ENCODE peak calls at places on chromosomes 16 and 17, in five cellular contexts. One of them, this sample, is unnamed.

GRCh38 chr16:29116980-29117379 is 132.1 kb downstream of the LAT start:
- DNase-seq in heart right ventricle: no peak
- DNase-seq in hepatocyte: no peak
- DNase-seq in osteoblast: no peak
- DNase-seq in cardiac muscle cell: no peak
- DNase-seq in this sample: no peak

GRCh38 chr17:42076797-42077559 is 21.3 kb downstream of the ZNF385C start:
- DNase-seq in heart right ventricle: no peak
- DNase-seq in hepatocyte: no peak
- DNase-seq in osteoblast: peak; percentile 77
- DNase-seq in cardiac muscle cell: no peak
- DNase-seq in this sample: no peak

GRCh38 chr17:8079291-8080207 is 8.0 kb downstream of the ALOX12B start:
- DNase-seq in heart right ventricle: peak; percentile 67
- DNase-seq in hepatocyte: peak; percentile 87
- DNase-seq in osteoblast: peak; percentile 98
- DNase-seq in cardiac muscle cell: peak; percentile 81
- DNase-seq in this sample: peak; percentile 62

GRCh38 chr16:21060027-21060510 is 90.6 kb downstream of the DNAH3 start:
- DNase-seq in heart right ventricle: no peak
- DNase-seq in hepatocyte: no peak
- DNase-seq in osteoblast: no peak
- DNase-seq in cardiac muscle cell: no peak
- DNase-seq in this sample: no peak

GRCh38 chr17:14781123-14781522 is 480.2 kb downstream of the HS3ST3B1 start:
- DNase-seq in heart right ventricle: no peak
- DNase-seq in hepatocyte: no peak
- DNase-seq in osteoblast: no peak
- DNase-seq in cardiac muscle cell: no peak
- DNase-seq in this sample: no peak

GRCh38 chr17:63434951-63435571 is 11.0 kb downstream of the CYB561 start:
- DNase-seq in heart right ventricle: peak; percentile 83
- DNase-seq in hepatocyte: no peak
- DNase-seq in osteoblast: peak; percentile 97
- DNase-seq in cardiac muscle cell: no peak
- DNase-seq in this sample: no peak

GRCh38 chr17:2705263-2705662 is 6.3 kb downstream of the CLUH start:
- DNase-seq in heart right ventricle: no peak
- DNase-seq in hepatocyte: peak; percentile 72
- DNase-seq in osteoblast: peak; percentile 99
- DNase-seq in cardiac muscle cell: no peak
- DNase-seq in this sample: peak; percentile 70

GRCh38 chr16:19046062-19046461 is 21.4 kb upstream of the COQ7 start:
- DNase-seq in heart right ventricle: no peak
- DNase-seq in hepatocyte: no peak
- DNase-seq in osteoblast: no peak
- DNase-seq in cardiac muscle cell: no peak
- DNase-seq in this sample: no peak

GRCh38 chr16:87056551-87056950 is 260.6 kb downstream of the C16orf95 start:
- DNase-seq in heart right ventricle: no peak
- DNase-seq in hepatocyte: no peak
- DNase-seq in osteoblast: peak; percentile 82
- DNase-seq in cardiac muscle cell: no peak
- DNase-seq in this sample: no peak

GRCh38 chr16:19840524-19841110 is 44.0 kb downstream of the GPRC5B start:
- DNase-seq in heart right ventricle: peak; percentile 68
- DNase-seq in hepatocyte: no peak
- DNase-seq in osteoblast: no peak
- DNase-seq in cardiac muscle cell: peak; percentile 74
- DNase-seq in this sample: no peak

GRCh38 chr17:18000044-18000443 is 27.4 kb downstream of the DRC3 start:
- DNase-seq in heart right ventricle: no peak
- DNase-seq in hepatocyte: no peak
- DNase-seq in osteoblast: no peak
- DNase-seq in cardiac muscle cell: no peak
- DNase-seq in this sample: no peak

GRCh38 chr16:86257546-86257945 is 252.8 kb upstream of the FOXF1 start:
- DNase-seq in heart right ventricle: no peak
- DNase-seq in hepatocyte: no peak
- DNase-seq in osteoblast: no peak
- DNase-seq in cardiac muscle cell: no peak
- DNase-seq in this sample: peak; percentile 93

GRCh38 chr16:77584205-77584859 is 138.0 kb upstream of the NUDT7 start:
- DNase-seq in heart right ventricle: peak; percentile 35
- DNase-seq in hepatocyte: peak; percentile 74
- DNase-seq in osteoblast: peak; percentile 90
- DNase-seq in cardiac muscle cell: peak; percentile 59
- DNase-seq in this sample: peak; percentile 40

GRCh38 chr17:73645050-73645871 is 1.0 kb upstream of the SDK2 start:
- DNase-seq in heart right ventricle: peak; percentile 31
- DNase-seq in hepatocyte: peak; percentile 79
- DNase-seq in osteoblast: peak; percentile 89
- DNase-seq in cardiac muscle cell: peak; percentile 92
- DNase-seq in this sample: no peak

GRCh38 chr16:52592778-52593177 is 45.8 kb upstream of the TOX3 start:
- DNase-seq in heart right ventricle: no peak
- DNase-seq in hepatocyte: no peak
- DNase-seq in osteoblast: peak; percentile 19
- DNase-seq in cardiac muscle cell: no peak
- DNase-seq in this sample: no peak

GRCh38 chr17:82105882-82106696 is 8.1 kb upstream of the FASN start:
- DNase-seq in heart right ventricle: peak; percentile 35
- DNase-seq in hepatocyte: peak; percentile 83
- DNase-seq in osteoblast: peak; percentile 91
- DNase-seq in cardiac muscle cell: peak; percentile 73
- DNase-seq in this sample: no peak

GRCh38 chr17:16947470-16947869 is 24.4 kb downstream of the TNFRSF13B start:
- DNase-seq in heart right ventricle: no peak
- DNase-seq in hepatocyte: no peak
- DNase-seq in osteoblast: no peak
- DNase-seq in cardiac muscle cell: no peak
- DNase-seq in this sample: no peak

GRCh38 chr17:19415806-19416775 is 5.1 kb downstream of the RNF112 start:
- DNase-seq in heart right ventricle: no peak
- DNase-seq in hepatocyte: no peak
- DNase-seq in osteoblast: peak; percentile 42
- DNase-seq in cardiac muscle cell: no peak
- DNase-seq in this sample: no peak

GRCh38 chr17:19415311-19415710 is 4.3 kb downstream of the RNF112 start:
- DNase-seq in heart right ventricle: no peak
- DNase-seq in hepatocyte: no peak
- DNase-seq in osteoblast: no peak
- DNase-seq in cardiac muscle cell: no peak
- DNase-seq in this sample: no peak

GRCh38 chr17:19414396-19415280 is 3.6 kb downstream of the RNF112 start:
- DNase-seq in heart right ventricle: no peak
- DNase-seq in hepatocyte: no peak
- DNase-seq in osteoblast: peak; percentile 58
- DNase-seq in cardiac muscle cell: no peak
- DNase-seq in this sample: no peak

GRCh38 chr17:19418312-19418992 is 7.4 kb downstream of the RNF112 start:
- DNase-seq in heart right ventricle: no peak
- DNase-seq in hepatocyte: peak; percentile 60
- DNase-seq in osteoblast: peak; percentile 84
- DNase-seq in cardiac muscle cell: no peak
- DNase-seq in this sample: no peak

DNA sequence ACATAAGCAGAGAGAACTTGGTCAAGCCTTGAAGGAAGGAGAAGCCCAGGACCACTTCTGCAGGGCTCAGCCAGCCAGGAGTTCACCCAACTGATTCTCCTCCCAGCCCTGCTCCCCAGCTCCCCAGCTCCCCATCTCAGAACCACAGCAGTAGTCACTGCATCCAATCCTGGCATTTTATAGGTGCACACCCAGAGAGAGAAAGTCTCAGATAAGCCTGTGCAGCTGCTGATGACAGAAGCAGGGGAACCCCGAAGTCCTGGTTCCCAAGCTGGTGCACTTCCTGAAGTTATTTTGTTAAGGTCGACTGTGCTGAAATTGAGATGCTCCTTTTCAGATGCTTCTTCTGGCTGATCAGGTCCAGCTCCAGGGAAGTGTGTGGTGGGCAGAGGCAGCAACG is 6.6 kb downstream of the RNF112 start:
- DNase-seq in heart right ventricle: no peak
- DNase-seq in hepatocyte: no peak
- DNase-seq in osteoblast: peak; percentile 31
- DNase-seq in cardiac muscle cell: no peak
- DNase-seq in this sample: no peak
- H3K27ac ChIP-seq in heart right ventricle: no peak overlapping the region
- H3K27ac ChIP-seq in hepatocyte: peak overlapping the region; percentile 70
- H3K27ac ChIP-seq in osteoblast: no peak overlapping the region
- H3K27ac ChIP-seq in cardiac muscle cell: no peak overlapping the region
- H3K27ac ChIP-seq in this sample: no peak overlapping the region

GRCh38 chr17:50139185-50139783 is 9.3 kb upstream of the SAMD14 start:
- DNase-seq in heart right ventricle: no peak
- DNase-seq in hepatocyte: no peak
- DNase-seq in osteoblast: peak; percentile 38
- DNase-seq in cardiac muscle cell: no peak
- DNase-seq in this sample: no peak

GRCh38 chr17:50141750-50142119 is 8.7 kb downstream of the PPP1R9B start:
- DNase-seq in heart right ventricle: no peak
- DNase-seq in hepatocyte: no peak
- DNase-seq in osteoblast: peak; percentile 52
- DNase-seq in cardiac muscle cell: no peak
- DNase-seq in this sample: no peak

GRCh38 chr17:50139950-50140885 is 10.3 kb upstream of the SAMD14 start:
- DNase-seq in heart right ventricle: peak; percentile 82
- DNase-seq in hepatocyte: peak; percentile 82
- DNase-seq in osteoblast: peak; percentile 100
- DNase-seq in cardiac muscle cell: peak; percentile 70
- DNase-seq in this sample: peak; percentile 88

GRCh38 chr17:50143461-50144176 is 6.9 kb downstream of the PPP1R9B start:
- DNase-seq in heart right ventricle: no peak
- DNase-seq in hepatocyte: no peak
- DNase-seq in osteoblast: peak; percentile 75
- DNase-seq in cardiac muscle cell: no peak
- DNase-seq in this sample: no peak

GRCh38 chr17:50141026-50141749 is 9.3 kb downstream of the PPP1R9B start:
- DNase-seq in heart right ventricle: no peak
- DNase-seq in hepatocyte: no peak
- DNase-seq in osteoblast: peak; percentile 41
- DNase-seq in cardiac muscle cell: no peak
- DNase-seq in this sample: no peak
- H3K4me1 ChIP-seq in heart right ventricle: peaks cover 21% of the 10 kb centered on the region
- H3K4me1 ChIP-seq in hepatocyte: peaks cover 5% of the 10 kb centered on the region
- H3K4me1 ChIP-seq in osteoblast: peaks cover 4% of the 10 kb centered on the region
- H3K4me1 ChIP-seq in cardiac muscle cell: no peaks in the 10 kb centered on the region
- H3K4me1 ChIP-seq in this sample: no peaks in the 10 kb centered on the region

GRCh38 chr17:1571362-1571746 is 8.8 kb upstream of the PITPNA start:
- DNase-seq in heart right ventricle: no peak
- DNase-seq in hepatocyte: peak; percentile 6
- DNase-seq in osteoblast: no peak
- DNase-seq in cardiac muscle cell: no peak
- DNase-seq in this sample: no peak

GRCh38 chr17:1565860-1566259 is 3.3 kb upstream of the PITPNA start:
- DNase-seq in heart right ventricle: no peak
- DNase-seq in hepatocyte: no peak
- DNase-seq in osteoblast: no peak
- DNase-seq in cardiac muscle cell: no peak
- DNase-seq in this sample: no peak

GRCh38 chr17:1563786-1564613 is 1.4 kb upstream of the PITPNA start:
- DNase-seq in heart right ventricle: no peak
- DNase-seq in hepatocyte: peak; percentile 30
- DNase-seq in osteoblast: peak; percentile 78
- DNase-seq in cardiac muscle cell: no peak
- DNase-seq in this sample: no peak

GRCh38 chr17:1573932-1574696 is 11.5 kb upstream of the PITPNA start:
- DNase-seq in heart right ventricle: peak; percentile 85
- DNase-seq in hepatocyte: peak; percentile 94
- DNase-seq in osteoblast: peak; percentile 99
- DNase-seq in cardiac muscle cell: peak; percentile 93
- DNase-seq in this sample: peak; percentile 59

GRCh38 chr17:1568950-1569810 is 6.6 kb upstream of the PITPNA start:
- DNase-seq in heart right ventricle: no peak
- DNase-seq in hepatocyte: no peak
- DNase-seq in osteoblast: peak; percentile 62
- DNase-seq in cardiac muscle cell: no peak
- DNase-seq in this sample: no peak
- H3K27ac ChIP-seq in heart right ventricle: no peak overlapping the region
- H3K27ac ChIP-seq in hepatocyte: no peak overlapping the region
- H3K27ac ChIP-seq in osteoblast: no peak overlapping the region
- H3K27ac ChIP-seq in cardiac muscle cell: no peak overlapping the region
- H3K27ac ChIP-seq in this sample: no peak overlapping the region

GRCh38 chr17:76737676-76738467 is at the start of gene MFSD11:
- DNase-seq in heart right ventricle: peak; percentile 92
- DNase-seq in hepatocyte: peak; percentile 98
- DNase-seq in osteoblast: peak; percentile 96
- DNase-seq in cardiac muscle cell: peak; percentile 97
- DNase-seq in this sample: peak; percentile 97
- H3K4me1 ChIP-seq in heart right ventricle: peaks cover 11% of the 10 kb centered on the region
- H3K4me1 ChIP-seq in hepatocyte: peaks cover 28% of the 10 kb centered on the region
- H3K4me1 ChIP-seq in osteoblast: peaks cover 39% of the 10 kb centered on the region
- H3K4me1 ChIP-seq in cardiac muscle cell: peaks cover 26% of the 10 kb centered on the region
- H3K4me1 ChIP-seq in this sample: peaks cover 26% of the 10 kb centered on the region

DNA sequence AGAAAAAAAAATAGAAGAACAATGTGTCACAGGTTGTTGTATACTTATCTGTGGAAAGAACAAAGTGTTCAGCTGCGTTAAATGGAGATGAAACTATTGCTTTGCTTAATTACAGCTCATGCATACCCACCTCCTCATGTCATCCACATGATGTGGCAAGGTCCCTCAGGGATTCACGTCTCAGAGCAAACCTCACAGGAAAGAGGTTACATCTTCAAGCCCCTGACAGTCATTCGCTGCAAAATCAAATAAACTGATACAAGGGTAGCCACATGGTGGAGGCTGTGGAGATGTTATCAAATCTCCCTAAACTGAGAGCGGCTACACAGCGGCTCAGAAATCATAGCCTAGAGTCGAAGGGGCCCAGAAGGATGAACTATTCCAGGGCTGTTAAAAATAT is 21.1 kb downstream of the GINS3 start:
- DNase-seq in heart right ventricle: no peak
- DNase-seq in hepatocyte: no peak
- DNase-seq in osteoblast: no peak
- DNase-seq in cardiac muscle cell: no peak
- DNase-seq in this sample: no peak
- H3K27ac ChIP-seq in heart right ventricle: peak overlapping the region; percentile 93
- H3K27ac ChIP-seq in hepatocyte: no peak overlapping the region
- H3K27ac ChIP-seq in osteoblast: no peak overlapping the region
- H3K27ac ChIP-seq in cardiac muscle cell: no peak overlapping the region
- H3K27ac ChIP-seq in this sample: no peak overlapping the region

GRCh38 chr17:47698749-47699535 is 5.0 kb downstream of the TBKBP1 start:
- DNase-seq in heart right ventricle: peak; percentile 61
- DNase-seq in hepatocyte: peak; percentile 65
- DNase-seq in osteoblast: peak; percentile 100
- DNase-seq in cardiac muscle cell: peak; percentile 76
- DNase-seq in this sample: peak; percentile 74
- H3K4me1 ChIP-seq in heart right ventricle: no peaks in the 10 kb centered on the region
- H3K4me1 ChIP-seq in hepatocyte: peaks cover 6% of the 10 kb centered on the region
- H3K4me1 ChIP-seq in osteoblast: peaks cover 7% of the 10 kb centered on the region
- H3K4me1 ChIP-seq in cardiac muscle cell: peaks cover 17% of the 10 kb centered on the region
- H3K4me1 ChIP-seq in this sample: peaks cover 5% of the 10 kb centered on the region